ENCODE peak calls at places on chromosome 22, in nine cellular contexts. One of them, this sample, is unnamed.

GRCh38 chr22:41857160-41857859 is 24.4 kb downstream of the SREBF2 start:
- DNase-seq in BE2C: peak
- DNase-seq in B cell: peak
- DNase-seq in spleen: no peak
- DNase-seq in IMR-90: peak
- DNase-seq in endodermal cell: peak
- DNase-seq in coronary artery: no peak
- DNase-seq in GM12864: peak
- DNase-seq in endothelial cell: peak
- DNase-seq in this sample: peak

GRCh38 chr22:46159212-46159611 is 8.9 kb downstream of the PPARA start:
- DNase-seq in BE2C: no peak
- DNase-seq in B cell: no peak
- DNase-seq in spleen: no peak
- DNase-seq in IMR-90: no peak
- DNase-seq in endodermal cell: no peak
- DNase-seq in coronary artery: no peak
- DNase-seq in GM12864: no peak
- DNase-seq in endothelial cell: no peak
- DNase-seq in this sample: no peak

GRCh38 chr22:45402466-45402865 is 10.9 kb downstream of the SMC1B start:
- DNase-seq in BE2C: no peak
- DNase-seq in B cell: no peak
- DNase-seq in spleen: no peak
- DNase-seq in IMR-90: no peak
- DNase-seq in endodermal cell: no peak
- DNase-seq in coronary artery: no peak
- DNase-seq in GM12864: no peak
- DNase-seq in endothelial cell: no peak
- DNase-seq in this sample: no peak

GRCh38 chr22:46596032-46596441 is 24.1 kb upstream of the GRAMD4 start:
- DNase-seq in BE2C: peak
- DNase-seq in B cell: no peak
- DNase-seq in spleen: peak
- DNase-seq in IMR-90: no peak
- DNase-seq in endodermal cell: no peak
- DNase-seq in coronary artery: no peak
- DNase-seq in GM12864: no peak
- DNase-seq in endothelial cell: no peak
- DNase-seq in this sample: no peak

GRCh38 chr22:27124336-27125023 is 467.1 kb downstream of the MIAT start:
- DNase-seq in BE2C: no peak
- DNase-seq in B cell: no peak
- DNase-seq in spleen: no peak
- DNase-seq in IMR-90: no peak
- DNase-seq in endodermal cell: no peak
- DNase-seq in coronary artery: peak
- DNase-seq in GM12864: no peak
- DNase-seq in endothelial cell: no peak
- DNase-seq in this sample: no peak

GRCh38 chr22:26432619-26433311 is 3.7 kb downstream of the ASPHD2 start:
- DNase-seq in BE2C: no peak
- DNase-seq in B cell: peak
- DNase-seq in spleen: no peak
- DNase-seq in IMR-90: no peak
- DNase-seq in endodermal cell: no peak
- DNase-seq in coronary artery: no peak
- DNase-seq in GM12864: peak
- DNase-seq in endothelial cell: no peak
- DNase-seq in this sample: peak

GRCh38 chr22:27045103-27045940 is 387.9 kb downstream of the MIAT start:
- DNase-seq in BE2C: no peak
- DNase-seq in B cell: no peak
- DNase-seq in spleen: no peak
- DNase-seq in IMR-90: peak
- DNase-seq in endodermal cell: no peak
- DNase-seq in coronary artery: no peak
- DNase-seq in GM12864: no peak
- DNase-seq in endothelial cell: no peak
- DNase-seq in this sample: no peak

GRCh38 chr22:47718337-47718736 is 955.9 kb downstream of the TBC1D22A start:
- DNase-seq in BE2C: no peak
- DNase-seq in B cell: no peak
- DNase-seq in spleen: no peak
- DNase-seq in IMR-90: no peak
- DNase-seq in endodermal cell: no peak
- DNase-seq in coronary artery: no peak
- DNase-seq in GM12864: no peak
- DNase-seq in endothelial cell: no peak
- DNase-seq in this sample: no peak

GRCh38 chr22:30373331-30374325 is 13.6 kb downstream of the RNF215 start:
- DNase-seq in BE2C: no peak
- DNase-seq in B cell: no peak
- DNase-seq in spleen: no peak
- DNase-seq in IMR-90: no peak
- DNase-seq in endodermal cell: no peak
- DNase-seq in coronary artery: no peak
- DNase-seq in GM12864: no peak
- DNase-seq in endothelial cell: no peak
- DNase-seq in this sample: no peak

DNA sequence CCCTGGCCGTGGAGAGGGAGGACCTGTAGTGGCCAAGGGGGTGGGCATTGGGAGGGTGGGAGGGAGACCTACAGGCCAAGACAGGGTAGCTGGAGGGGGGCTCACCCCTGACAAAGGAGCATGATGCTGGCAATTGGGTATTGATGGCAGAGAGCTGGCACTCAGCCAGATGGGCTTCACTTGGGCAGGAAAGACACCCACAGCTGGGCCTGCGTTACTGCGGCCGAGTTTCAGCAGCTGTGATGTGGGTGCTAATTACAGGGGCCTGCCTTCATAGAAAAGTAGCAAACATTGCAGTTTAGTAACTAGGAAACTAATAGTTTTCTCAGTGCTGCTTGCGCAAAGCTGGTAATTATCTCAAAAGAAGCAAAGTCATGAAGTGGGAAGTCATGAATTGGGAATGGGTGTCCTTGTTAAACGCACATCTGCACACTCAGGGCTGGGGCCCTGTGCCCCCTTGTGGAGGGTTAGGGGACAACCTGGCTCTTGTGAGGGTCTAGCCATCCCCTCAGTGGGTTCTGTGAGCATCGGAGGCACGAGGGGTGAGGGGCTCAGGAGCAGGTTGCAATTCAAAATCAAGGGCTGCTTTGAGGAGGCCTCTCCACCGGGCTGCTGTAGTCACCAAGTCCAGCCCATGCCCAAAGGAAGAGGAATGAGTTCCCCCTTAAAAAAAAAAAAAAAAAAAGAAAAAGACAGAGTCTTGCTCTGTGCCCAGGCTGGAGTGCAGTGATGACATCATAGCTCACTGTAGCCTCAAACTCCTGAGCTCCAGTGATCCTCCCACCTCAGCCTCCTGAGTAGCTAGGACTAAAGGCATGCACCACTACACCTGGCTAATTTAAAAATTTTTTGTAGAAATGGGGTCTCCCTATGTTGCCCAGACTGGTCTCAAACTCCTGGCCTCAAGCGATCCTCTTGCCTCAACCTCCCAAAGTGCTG is 24.4 kb upstream of the TXNRD2 start:
- DNase-seq in BE2C: peak
- DNase-seq in B cell: no peak
- DNase-seq in spleen: no peak
- DNase-seq in IMR-90: no peak
- DNase-seq in endodermal cell: peak
- DNase-seq in coronary artery: no peak
- DNase-seq in GM12864: no peak
- DNase-seq in endothelial cell: peak
- DNase-seq in this sample: no peak
- TF ChIP-seq CTCF in BE2C: peak
- TF ChIP-seq CTCF in B cell: peak
- TF ChIP-seq CTCF in spleen: peak
- TF ChIP-seq CTCF in IMR-90: peak
- TF ChIP-seq CTCF in endodermal cell: peak
- TF ChIP-seq CTCF in coronary artery: no peak
- TF ChIP-seq CTCF in GM12864: peak
- TF ChIP-seq CTCF in endothelial cell: peak
- TF ChIP-seq CTCF in this sample: peak

DNA sequence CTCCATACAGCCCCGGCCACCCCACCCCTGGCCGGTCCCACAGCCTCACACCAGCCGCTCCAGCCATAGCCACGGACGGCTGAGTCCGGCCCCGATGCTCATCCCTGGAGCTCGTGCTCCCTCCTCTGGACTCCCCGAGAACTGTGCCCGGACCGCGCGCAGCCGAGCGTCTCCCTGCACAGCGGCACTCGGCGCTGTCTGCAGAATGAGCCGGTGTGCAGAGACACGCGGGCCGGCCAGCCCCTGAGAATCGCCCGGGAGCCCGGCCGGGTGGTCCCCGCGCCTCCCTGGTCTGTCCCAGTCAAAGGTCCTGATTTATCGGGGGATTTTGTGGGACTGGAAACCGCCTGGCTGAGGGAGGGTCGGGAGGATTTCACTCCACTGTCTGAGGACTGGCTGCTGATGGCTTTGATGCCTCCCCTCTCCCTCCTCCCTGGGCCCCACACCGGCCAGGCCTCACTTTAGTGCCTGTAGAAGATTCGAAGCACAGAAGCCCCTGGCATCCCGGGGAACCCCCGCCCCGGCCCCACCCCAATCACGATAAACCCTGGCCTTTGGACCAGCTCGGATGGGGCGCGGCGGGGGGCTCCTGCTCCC is 102.7 kb downstream of the BRD1 start:
- DNase-seq in BE2C: peak
- DNase-seq in B cell: no peak
- DNase-seq in spleen: peak
- DNase-seq in IMR-90: peak
- DNase-seq in endodermal cell: peak
- DNase-seq in coronary artery: no peak
- DNase-seq in GM12864: peak
- DNase-seq in endothelial cell: peak
- DNase-seq in this sample: peak
- TF ChIP-seq CTCF in BE2C: peak
- TF ChIP-seq CTCF in B cell: peak
- TF ChIP-seq CTCF in spleen: peak
- TF ChIP-seq CTCF in IMR-90: peak
- TF ChIP-seq CTCF in endodermal cell: peak
- TF ChIP-seq CTCF in coronary artery: no peak
- TF ChIP-seq CTCF in GM12864: peak
- TF ChIP-seq CTCF in endothelial cell: peak
- TF ChIP-seq CTCF in this sample: peak

DNA sequence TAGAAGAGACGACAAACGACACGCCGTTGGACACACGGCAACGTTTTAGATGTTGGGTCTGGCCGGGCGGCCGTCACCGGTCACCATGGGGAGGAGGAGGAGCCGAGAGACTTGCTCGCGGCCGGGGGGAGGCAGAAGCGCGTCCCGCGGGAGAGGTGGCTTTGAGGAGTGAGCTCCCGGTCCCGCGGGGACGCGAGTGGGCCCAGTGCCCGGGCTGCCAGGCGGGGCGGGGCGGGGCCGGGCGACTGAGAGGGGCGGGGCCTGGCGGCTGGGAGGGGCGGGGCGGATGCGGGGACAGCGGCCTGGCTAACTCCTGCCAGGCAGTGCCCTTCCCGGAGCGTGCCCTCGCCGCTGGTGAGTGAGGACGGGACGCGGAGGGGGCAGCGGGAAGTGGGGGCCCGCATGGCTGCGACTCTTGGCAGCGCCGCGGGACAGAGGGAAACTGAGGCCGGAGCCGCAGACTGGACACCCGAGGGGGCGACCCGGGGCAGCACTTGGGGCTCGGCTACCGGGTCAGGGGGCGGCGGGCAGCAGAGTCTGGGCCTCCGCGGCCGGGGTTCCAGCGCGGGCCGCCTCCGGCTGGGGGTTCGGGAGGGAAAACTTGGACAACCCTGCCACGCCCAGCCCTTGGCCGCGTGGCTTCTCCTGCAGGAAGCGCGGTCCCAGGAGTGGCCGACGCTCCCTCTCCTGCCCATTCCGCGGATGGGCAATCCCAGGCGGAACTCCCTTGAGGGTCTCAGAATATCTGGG is at the start of gene TSPO:
- DNase-seq in BE2C: peak
- DNase-seq in B cell: peak
- DNase-seq in spleen: peak
- DNase-seq in IMR-90: peak
- DNase-seq in endodermal cell: peak
- DNase-seq in coronary artery: peak
- DNase-seq in GM12864: no peak
- DNase-seq in endothelial cell: peak
- DNase-seq in this sample: peak
- TF ChIP-seq CTCF in BE2C: no peak
- TF ChIP-seq CTCF in B cell: no peak
- TF ChIP-seq CTCF in spleen: no peak
- TF ChIP-seq CTCF in IMR-90: no peak
- TF ChIP-seq CTCF in endodermal cell: no peak
- TF ChIP-seq CTCF in coronary artery: no peak
- TF ChIP-seq CTCF in GM12864: no peak
- TF ChIP-seq CTCF in endothelial cell: no peak
- TF ChIP-seq CTCF in this sample: no peak

DNA sequence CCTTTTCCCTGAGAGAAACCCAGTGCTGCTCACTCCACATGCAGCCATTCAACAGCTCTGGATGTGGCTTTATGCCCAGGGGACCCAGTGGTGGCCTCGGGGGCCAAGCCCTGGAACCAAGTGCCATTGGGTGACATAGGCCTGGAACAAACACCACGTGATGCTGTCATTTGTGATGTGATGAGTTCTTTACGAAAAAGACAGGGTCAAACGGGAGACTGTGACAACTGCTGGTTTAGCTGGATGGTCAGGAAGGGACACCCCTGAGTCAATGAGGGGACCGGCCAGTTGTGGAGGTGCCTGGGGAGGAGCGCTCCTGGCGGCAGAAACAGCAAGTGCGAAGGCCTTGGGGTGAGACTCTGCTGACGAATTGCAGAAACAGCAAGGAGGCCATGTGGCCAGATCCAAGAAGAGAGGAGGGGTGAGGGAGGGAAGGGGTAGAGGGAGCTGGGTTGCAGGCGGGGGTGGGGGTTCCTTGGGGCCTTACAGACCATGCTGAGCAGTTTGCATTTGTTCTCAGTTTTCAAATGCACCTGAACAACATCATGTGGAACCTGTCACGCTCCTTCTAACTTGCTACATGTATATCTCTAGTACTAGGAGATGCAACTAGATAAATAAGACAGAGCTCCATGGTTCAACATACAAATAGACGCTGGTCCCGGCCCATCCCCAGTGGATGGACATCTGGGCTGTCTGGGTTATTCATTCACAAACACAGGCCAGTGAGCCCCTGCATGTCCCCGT is 56.1 kb downstream of the IGLL5 start:
- DNase-seq in BE2C: peak
- DNase-seq in B cell: peak
- DNase-seq in spleen: no peak
- DNase-seq in IMR-90: no peak
- DNase-seq in endodermal cell: peak
- DNase-seq in coronary artery: peak
- DNase-seq in GM12864: no peak
- DNase-seq in endothelial cell: peak
- DNase-seq in this sample: no peak
- TF ChIP-seq CTCF in BE2C: peak
- TF ChIP-seq CTCF in B cell: no peak
- TF ChIP-seq CTCF in spleen: no peak
- TF ChIP-seq CTCF in IMR-90: no peak
- TF ChIP-seq CTCF in endodermal cell: peak
- TF ChIP-seq CTCF in coronary artery: no peak
- TF ChIP-seq CTCF in GM12864: peak
- TF ChIP-seq CTCF in endothelial cell: no peak
- TF ChIP-seq CTCF in this sample: no peak

This sample was measured in activated CD8-positive, alpha-beta T cell treated with anti-CD3 and anti-CD28 coated beads for 36 hours.